ENCODE peak calls at places on chromosomes 4 and X, in four cellular contexts. One of them, this sample, is unnamed.

GRCh38 chrX:155144926-155145325 is 71.3 kb upstream of the VBP1 start:
- ATAC-seq in GM23338: no peak
- ATAC-seq in SK-N-SH treated with all-trans-retinoic acid at 6 μM for 48 hours: no peak
- ATAC-seq in Right ventricle myocardium superior: no peak
- ATAC-seq in this sample: no peak

GRCh38 chrX:2756534-2756933 is 4.7 kb downstream of the XG start:
- ATAC-seq in GM23338: no peak
- ATAC-seq in SK-N-SH treated with all-trans-retinoic acid at 6 μM for 48 hours: peak
- ATAC-seq in Right ventricle myocardium superior: no peak
- ATAC-seq in this sample: no peak

GRCh38 chr4:141006236-141006802 is 127.0 kb downstream of the RNF150 start:
- ATAC-seq in GM23338: no peak
- ATAC-seq in SK-N-SH treated with all-trans-retinoic acid at 6 μM for 48 hours: no peak
- ATAC-seq in Right ventricle myocardium superior: peak
- ATAC-seq in this sample: no peak

GRCh38 chrX:155744534-155744933 is 131.8 kb upstream of the TMLHE start:
- ATAC-seq in GM23338: no peak
- ATAC-seq in SK-N-SH treated with all-trans-retinoic acid at 6 μM for 48 hours: no peak
- ATAC-seq in Right ventricle myocardium superior: no peak
- ATAC-seq in this sample: no peak

GRCh38 chr4:110487873-110488272 is 11.9 kb downstream of the ENPEP start:
- ATAC-seq in GM23338: peak
- ATAC-seq in SK-N-SH treated with all-trans-retinoic acid at 6 μM for 48 hours: no peak
- ATAC-seq in Right ventricle myocardium superior: peak
- ATAC-seq in this sample: peak

GRCh38 chr4:101515099-101515498 is 167.8 kb upstream of the PPP3CA start:
- ATAC-seq in GM23338: no peak
- ATAC-seq in SK-N-SH treated with all-trans-retinoic acid at 6 μM for 48 hours: no peak
- ATAC-seq in Right ventricle myocardium superior: no peak
- ATAC-seq in this sample: no peak

GRCh38 chr4:183157215-183157614 is 58.2 kb downstream of the WWC2 start:
- ATAC-seq in GM23338: no peak
- ATAC-seq in SK-N-SH treated with all-trans-retinoic acid at 6 μM for 48 hours: no peak
- ATAC-seq in Right ventricle myocardium superior: peak
- ATAC-seq in this sample: no peak

GRCh38 chr4:140641105-140641555 is 72.4 kb upstream of the UCP1 start:
- ATAC-seq in GM23338: no peak
- ATAC-seq in SK-N-SH treated with all-trans-retinoic acid at 6 μM for 48 hours: no peak
- ATAC-seq in Right ventricle myocardium superior: no peak
- ATAC-seq in this sample: no peak

GRCh38 chr4:169881769-169882168 is 124.0 kb upstream of the HPF1 start:
- ATAC-seq in GM23338: no peak
- ATAC-seq in SK-N-SH treated with all-trans-retinoic acid at 6 μM for 48 hours: no peak
- ATAC-seq in Right ventricle myocardium superior: no peak
- ATAC-seq in this sample: no peak

GRCh38 chr4:169438057-169438480 is 167.3 kb upstream of the SH3RF1 start:
- ATAC-seq in GM23338: no peak
- ATAC-seq in SK-N-SH treated with all-trans-retinoic acid at 6 μM for 48 hours: no peak
- ATAC-seq in Right ventricle myocardium superior: no peak
- ATAC-seq in this sample: no peak

GRCh38 chr4:77203380-77204197 is 46.6 kb downstream of the CCNG2 start:
- ATAC-seq in GM23338: peak
- ATAC-seq in SK-N-SH treated with all-trans-retinoic acid at 6 μM for 48 hours: peak
- ATAC-seq in Right ventricle myocardium superior: peak
- ATAC-seq in this sample: peak

GRCh38 chr4:67963345-67963744 is at the start of gene TMPRSS11A:
- ATAC-seq in GM23338: no peak
- ATAC-seq in SK-N-SH treated with all-trans-retinoic acid at 6 μM for 48 hours: no peak
- ATAC-seq in Right ventricle myocardium superior: no peak
- ATAC-seq in this sample: no peak

GRCh38 chr4:159240690-159241089 is 137.8 kb downstream of the RAPGEF2 start:
- ATAC-seq in GM23338: no peak
- ATAC-seq in SK-N-SH treated with all-trans-retinoic acid at 6 μM for 48 hours: no peak
- ATAC-seq in Right ventricle myocardium superior: peak
- ATAC-seq in this sample: peak

GRCh38 chr4:126697748-126698147 is 935.0 kb upstream of the INTU start:
- ATAC-seq in GM23338: no peak
- ATAC-seq in SK-N-SH treated with all-trans-retinoic acid at 6 μM for 48 hours: no peak
- ATAC-seq in Right ventricle myocardium superior: no peak
- ATAC-seq in this sample: no peak

GRCh38 chrX:18935893-18936292 is 48.0 kb downstream of the PHKA2 start:
- ATAC-seq in GM23338: no peak
- ATAC-seq in SK-N-SH treated with all-trans-retinoic acid at 6 μM for 48 hours: no peak
- ATAC-seq in Right ventricle myocardium superior: no peak
- ATAC-seq in this sample: no peak

GRCh38 chrX:151962034-151962433 is 12.4 kb downstream of the GABRE start:
- ATAC-seq in GM23338: no peak
- ATAC-seq in SK-N-SH treated with all-trans-retinoic acid at 6 μM for 48 hours: no peak
- ATAC-seq in Right ventricle myocardium superior: no peak
- ATAC-seq in this sample: no peak

GRCh38 chr4:81566076-81566663 is 94.5 kb upstream of the RASGEF1B start:
- ATAC-seq in GM23338: peak
- ATAC-seq in SK-N-SH treated with all-trans-retinoic acid at 6 μM for 48 hours: no peak
- ATAC-seq in Right ventricle myocardium superior: peak
- ATAC-seq in this sample: peak

GRCh38 chr4:78767350-78767749 is 8.8 kb upstream of the BMP2K start:
- ATAC-seq in GM23338: no peak
- ATAC-seq in SK-N-SH treated with all-trans-retinoic acid at 6 μM for 48 hours: no peak
- ATAC-seq in Right ventricle myocardium superior: no peak
- ATAC-seq in this sample: no peak

GRCh38 chrX:39174761-39175417 is 373.6 kb downstream of the MID1IP1 start:
- ATAC-seq in GM23338: no peak
- ATAC-seq in SK-N-SH treated with all-trans-retinoic acid at 6 μM for 48 hours: no peak
- ATAC-seq in Right ventricle myocardium superior: no peak
- ATAC-seq in this sample: peak

GRCh38 chrX:150099316-150099715 is 161.0 kb upstream of the EOLA2 start:
- ATAC-seq in GM23338: no peak
- ATAC-seq in SK-N-SH treated with all-trans-retinoic acid at 6 μM for 48 hours: no peak
- ATAC-seq in Right ventricle myocardium superior: no peak
- ATAC-seq in this sample: no peak

GRCh38 chrX:136767104-136767941 is 13.4 kb downstream of the ARHGEF6 start:
- ATAC-seq in GM23338: peak
- ATAC-seq in SK-N-SH treated with all-trans-retinoic acid at 6 μM for 48 hours: peak
- ATAC-seq in Right ventricle myocardium superior: peak
- ATAC-seq in this sample: peak

GRCh38 chr4:183059797-183060196 is 39.3 kb upstream of the WWC2 start:
- ATAC-seq in GM23338: no peak
- ATAC-seq in SK-N-SH treated with all-trans-retinoic acid at 6 μM for 48 hours: no peak
- ATAC-seq in Right ventricle myocardium superior: no peak
- ATAC-seq in this sample: no peak

GRCh38 chr4:147481577-147482109 is 746 bp downstream of the EDNRA start:
- ATAC-seq in GM23338: peak
- ATAC-seq in SK-N-SH treated with all-trans-retinoic acid at 6 μM for 48 hours: peak
- ATAC-seq in Right ventricle myocardium superior: peak
- ATAC-seq in this sample: peak

GRCh38 chr4:56004235-56004634 is 55.5 kb downstream of the CEP135 start:
- ATAC-seq in GM23338: no peak
- ATAC-seq in SK-N-SH treated with all-trans-retinoic acid at 6 μM for 48 hours: no peak
- ATAC-seq in Right ventricle myocardium superior: no peak
- ATAC-seq in this sample: no peak

GRCh38 chr4:48093949-48094550 is 40.0 kb downstream of the TXK start:
- ATAC-seq in GM23338: peak
- ATAC-seq in SK-N-SH treated with all-trans-retinoic acid at 6 μM for 48 hours: peak
- ATAC-seq in Right ventricle myocardium superior: no peak
- ATAC-seq in this sample: no peak

GRCh38 chr4:89029591-89029990 is 27.4 kb downstream of the FAM13A start:
- ATAC-seq in GM23338: no peak
- ATAC-seq in SK-N-SH treated with all-trans-retinoic acid at 6 μM for 48 hours: no peak
- ATAC-seq in Right ventricle myocardium superior: no peak
- ATAC-seq in this sample: no peak

GRCh38 chr4:74543247-74543670 is 98.3 kb downstream of the AREG start:
- ATAC-seq in GM23338: no peak
- ATAC-seq in SK-N-SH treated with all-trans-retinoic acid at 6 μM for 48 hours: no peak
- ATAC-seq in Right ventricle myocardium superior: no peak
- ATAC-seq in this sample: no peak

GRCh38 chrX:50697691-50698090 is 116.3 kb downstream of the SHROOM4 start:
- ATAC-seq in GM23338: peak
- ATAC-seq in SK-N-SH treated with all-trans-retinoic acid at 6 μM for 48 hours: peak
- ATAC-seq in Right ventricle myocardium superior: peak
- ATAC-seq in this sample: peak

This sample was measured in gastroesophageal sphincter.